ENCODE peak calls at places on chromosomes 2 and 18, in eight cellular contexts. T is IMR-90, U is WTC11, G is K562, V is HepG2, C is SK-N-SH, I is GM12878, Z is H1. A is an unnamed sample.

GRCh38 chr2:219958941-219959340 is 331.5 kb downstream of the SLC4A3 start:
- DNase-seq in T (no peak), U (no peak), G (no peak), V (no peak), C (no peak), I (no peak), Z (no peak), A (no peak)

GRCh38 chr2:6341730-6342129 is 524.0 kb downstream of the CMPK2 start:
- DNase-seq in T (no peak), U (no peak), G (no peak), V (no peak), C (peak; percentile 25), I (no peak), Z (no peak), A (no peak)

GRCh38 chr18:74264303-74265020 is 27.3 kb downstream of the CYB5A start:
- DNase-seq in T (no peak), U (no peak), G (no peak), V (no peak), C (no peak), I (peak; percentile 47), Z (no peak), A (no peak)

GRCh38 chr2:201420442-201421113 is 30.7 kb downstream of the TRAK2 start:
- DNase-seq in T (peak; percentile 80), U (no peak), G (no peak), V (no peak), C (no peak), I (no peak), Z (no peak), A (no peak)

GRCh38 chr2:25784408-25784807 is 93.9 kb downstream of the ASXL2 start:
- DNase-seq in T (no peak), U (no peak), G (no peak), V (no peak), C (no peak), I (no peak), Z (no peak), A (no peak)

GRCh38 chr18:52090005-52090404 is 250.0 kb upstream of the DCC start:
- DNase-seq in T (no peak), U (no peak), G (no peak), V (no peak), C (no peak), I (no peak), Z (no peak), A (no peak)

GRCh38 chr18:34965108-34965507 is 76.1 kb upstream of the MAPRE2 start:
- DNase-seq in T (no peak), U (no peak), G (no peak), V (no peak), C (peak; percentile 30), I (no peak), Z (no peak), A (no peak)

GRCh38 chr2:37648316-37649011 is 23.0 kb downstream of the CDC42EP3 start:
- DNase-seq in T (no peak), U (no peak), G (no peak), V (no peak), C (no peak), I (no peak), Z (no peak), A (no peak)

GRCh38 chr2:29080886-29081743 is 6.8 kb upstream of the PCARE start:
- DNase-seq in T (no peak), U (no peak), G (no peak), V (no peak), C (no peak), I (no peak), Z (no peak), A (no peak)

GRCh38 chr2:33236457-33236856 is 240.0 kb upstream of the RASGRP3 start:
- DNase-seq in T (peak; percentile 84), U (no peak), G (no peak), V (no peak), C (no peak), I (no peak), Z (no peak), A (no peak)

GRCh38 chr2:11657646-11658045 is 12.3 kb downstream of the NTSR2 start:
- DNase-seq in T (no peak), U (no peak), G (no peak), V (no peak), C (no peak), I (no peak), Z (no peak), A (no peak)

GRCh38 chr2:10783421-10783820 is 29.2 kb downstream of the PDIA6 start:
- DNase-seq in T (no peak), U (no peak), G (no peak), V (peak; percentile 40), C (no peak), I (no peak), Z (no peak), A (no peak)

GRCh38 chr2:145006957-145007672 is 487.2 kb upstream of the ZEB2 start:
- DNase-seq in T (peak; percentile 98), U (no peak), G (no peak), V (no peak), C (no peak), I (no peak), Z (no peak), A (peak; percentile 90)

GRCh38 chr2:113068706-113069485 is 1.1 kb downstream of the IL1F10 start:
- DNase-seq in T (no peak), U (no peak), G (no peak), V (no peak), C (no peak), I (no peak), Z (no peak), A (no peak)

GRCh38 chr18:39571511-39571910 is 2005.9 kb upstream of the CELF4 start:
- DNase-seq in T (peak; percentile 19), U (no peak), G (peak; percentile 20), V (peak; percentile 10), C (peak; percentile 41), I (no peak), Z (no peak), A (peak; percentile 3)

GRCh38 chr18:28161608-28162599 is 15.0 kb downstream of the CDH2 start:
- DNase-seq in T (peak; percentile 80), U (no peak), G (no peak), V (peak; percentile 46), C (no peak), I (no peak), Z (no peak), A (no peak)

GRCh38 chr18:50401888-50402287 is 27.0 kb downstream of the SKA1 start:
- DNase-seq in T (peak; percentile 7), U (peak; percentile 77), G (peak; percentile 76), V (peak; percentile 77), C (peak; percentile 54), I (no peak), Z (no peak), A (peak; percentile 3)

GRCh38 chr2:100752628-100753333 is 67.2 kb upstream of the NPAS2 start:
- DNase-seq in T (peak; percentile 85), U (no peak), G (no peak), V (peak; percentile 67), C (no peak), I (no peak), Z (no peak), A (peak; percentile 40)

GRCh38 chr2:27746325-27746724 is 25.2 kb upstream of the MRPL33 start:
- DNase-seq in T (no peak), U (no peak), G (no peak), V (peak; percentile 64), C (no peak), I (no peak), Z (no peak), A (no peak)

GRCh38 chr18:62744076-62744705 is 28.9 kb downstream of the PHLPP1 start:
- DNase-seq in T (peak; percentile 34), U (no peak), G (no peak), V (peak; percentile 33), C (no peak), I (no peak), Z (no peak), A (no peak)

GRCh38 chr2:130332271-130333073 is 10.2 kb upstream of the IMP4 start:
- DNase-seq in T (peak; percentile 81), U (peak; percentile 83), G (peak; percentile 76), V (peak; percentile 54), C (peak; percentile 88), I (no peak), Z (peak; percentile 41), A (peak; percentile 52)

GRCh38 chr2:224976629-224977525 is 65.4 kb downstream of the DOCK10 start:
- DNase-seq in T (no peak), U (no peak), G (no peak), V (no peak), C (no peak), I (no peak), Z (no peak), A (no peak)

GRCh38 chr2:223247136-223247535 is 195.1 kb downstream of the KCNE4 start:
- DNase-seq in T (peak; percentile 43), U (no peak), G (peak; percentile 10), V (peak; percentile 28), C (peak; percentile 8), I (no peak), Z (no peak), A (no peak)

DNA sequence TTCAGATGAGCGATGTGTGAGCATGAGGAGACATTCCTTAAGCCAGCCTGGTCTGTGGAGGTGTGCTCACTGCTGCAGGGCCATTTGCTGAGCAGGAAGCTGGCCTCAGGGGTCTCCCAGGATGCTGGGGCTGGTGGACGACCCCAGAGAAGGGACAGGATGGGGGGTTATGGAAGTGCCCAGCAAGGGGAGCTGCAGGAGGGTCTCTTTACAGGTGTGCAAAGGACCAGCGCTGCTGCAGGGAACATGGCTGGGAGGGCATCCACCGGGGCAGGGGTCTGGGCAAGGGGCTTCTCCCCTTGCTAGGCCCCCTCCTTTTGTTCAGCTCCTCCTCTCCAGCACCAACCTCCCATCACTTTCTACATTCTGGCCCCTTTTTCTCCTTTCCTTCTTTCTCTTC is 185.2 kb downstream of the GBX2 start:
- DNase-seq in T (no peak), U (no peak), G (no peak), V (no peak), C (no peak), I (no peak), Z (no peak), A (no peak)
- TF ChIP-seq USF2 in T (no peak), U (no peak), G (no peak), V (no peak), C (no peak), I (no peak), Z (no peak), A (no peak)

GRCh38 chr2:150589760-150590159 is 102.3 kb upstream of the RND3 start:
- DNase-seq in T (peak; percentile 61), U (no peak), G (no peak), V (no peak), C (no peak), I (no peak), Z (no peak), A (no peak)
- TF ChIP-seq USF2 in T (no peak), U (no peak), G (no peak), V (no peak), C (no peak), I (no peak), Z (no peak), A (no peak)

DNA sequence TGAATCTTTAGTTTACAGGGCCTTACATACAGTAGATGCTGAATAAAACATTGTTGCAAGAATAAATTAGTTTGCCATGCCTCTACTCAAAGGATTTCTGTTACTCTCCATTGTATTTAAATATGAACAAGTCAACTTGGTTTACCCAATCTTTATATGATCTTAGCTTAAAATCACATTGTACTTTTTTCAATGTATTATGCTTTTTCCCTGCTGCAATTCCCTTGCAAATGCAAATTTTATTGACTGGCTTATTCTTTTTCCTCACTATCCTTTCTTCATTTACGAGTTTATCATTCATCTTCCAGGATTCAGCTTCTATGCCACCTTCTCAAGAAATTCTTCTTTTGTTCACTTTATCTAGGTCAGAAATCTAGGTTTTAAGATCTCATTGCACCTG is 571.4 kb upstream of the ZNF804A start:
- DNase-seq in T (no peak), U (no peak), G (no peak), V (no peak), C (no peak), I (no peak), Z (no peak), A (no peak)
- TF ChIP-seq USF2 in T (no peak), U (no peak), G (no peak), V (no peak), C (no peak), I (no peak), Z (no peak), A (no peak)

GRCh38 chr2:95036491-95037289 is 11.2 kb downstream of the MAL start:
- DNase-seq in T (no peak), U (no peak), G (no peak), V (no peak), C (no peak), I (no peak), Z (no peak), A (no peak)
- TF ChIP-seq USF2 in T (no peak), U (no peak), G (no peak), V (no peak), C (no peak), I (no peak), Z (no peak), A (no peak)